ENCODE peak calls at places on chromosomes 2 and 18, in seven cellular contexts. B, R, M, J, W, K and Y are unnamed samples. For H3K4me1, the result is how much of the 10 kb centered on the place peaks cover.

GRCh38 chr2:161710131-161710915 is 86.1 kb downstream of the SLC4A10 start:
- DNase-seq in B (no peak), R (peak), M (no peak), J (no peak), W (no peak), K (no peak), Y (no peak)

GRCh38 chr2:26627350-26628105 is 13.6 kb downstream of the CIB4 start:
- DNase-seq in B (no peak), R (no peak), M (no peak), J (no peak), W (no peak), K (no peak), Y (no peak)

GRCh38 chr2:230326453-230327417 is at the start of gene SP140L:
- DNase-seq in B (peak), R (peak), M (no peak), J (peak), W (peak), K (peak), Y (peak)

GRCh38 chr2:62071126-62071598 is 124.8 kb upstream of the B3GNT2 start:
- DNase-seq in B (no peak), R (peak), M (no peak), J (no peak), W (no peak), K (no peak), Y (no peak)

GRCh38 chr18:13376841-13377351 is 158.3 kb downstream of the LDLRAD4 start:
- DNase-seq in B (no peak), R (no peak), M (no peak), J (no peak), W (no peak), K (peak), Y (peak)

GRCh38 chr2:170929686-170930050 is 615 bp downstream of the GORASP2 start:
- DNase-seq in B (peak), R (peak), M (peak), J (peak), W (peak), K (no peak), Y (peak)

GRCh38 chr2:28702887-28703286 is 48.7 kb upstream of the PPP1CB start:
- DNase-seq in B (no peak), R (no peak), M (no peak), J (no peak), W (no peak), K (no peak), Y (no peak)

GRCh38 chr2:29051730-29052129 is 22.6 kb downstream of the PCARE start:
- DNase-seq in B (no peak), R (no peak), M (no peak), J (no peak), W (no peak), K (no peak), Y (no peak)

GRCh38 chr18:22149710-22150109 is 19.7 kb upstream of the GATA6 start:
- DNase-seq in B (no peak), R (no peak), M (no peak), J (no peak), W (no peak), K (no peak), Y (no peak)

GRCh38 chr2:32772623-32773221 is 144.9 kb downstream of the TTC27 start:
- DNase-seq in B (no peak), R (peak), M (peak), J (peak), W (no peak), K (no peak), Y (no peak)

DNA sequence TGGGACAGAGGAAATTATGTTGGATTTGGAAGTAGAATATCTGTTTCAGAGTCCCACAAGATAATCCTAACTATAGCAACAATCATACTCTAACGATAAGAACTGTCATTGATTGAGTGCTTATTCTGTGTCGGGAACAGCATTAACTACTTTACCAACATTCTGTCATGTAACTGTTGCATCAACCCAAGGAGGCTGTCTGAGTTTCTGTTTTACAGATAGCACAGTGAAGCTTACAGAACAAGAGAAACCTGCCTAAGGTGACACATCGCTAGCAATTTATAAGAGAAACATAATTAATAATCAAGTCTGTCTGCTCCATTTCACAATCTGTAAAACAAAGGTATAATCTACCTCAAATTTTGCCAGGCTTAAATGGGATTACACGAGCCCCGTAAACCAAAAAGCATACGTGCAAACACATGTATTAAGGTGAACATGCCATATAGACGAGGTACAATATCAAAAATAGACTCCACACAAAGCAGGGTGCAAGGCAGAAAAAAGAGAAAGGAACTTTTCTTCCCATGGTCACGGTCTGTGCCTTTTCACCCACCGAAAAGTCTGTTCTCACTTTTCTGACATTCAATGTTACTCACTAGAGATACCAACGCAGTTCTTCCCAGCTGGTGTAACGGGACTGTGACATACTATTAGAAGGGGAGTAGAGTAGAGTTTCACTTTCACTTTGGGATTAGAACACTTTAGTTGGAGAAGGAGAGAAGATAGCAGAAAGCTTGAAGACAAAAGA is 37.2 kb upstream of the SLC8A1 start:
- DNase-seq in B (no peak), R (peak), M (no peak), J (no peak), W (no peak), K (no peak), Y (no peak)
- H3K4me1 ChIP-seq in B (under half), R (under half), M (under half), J (under half), W (under half), K (under half), Y (under half)

GRCh38 chr2:52340185-52340584 is 1308.3 kb upstream of the NRXN1 start:
- DNase-seq in B (no peak), R (no peak), M (no peak), J (peak), W (no peak), K (no peak), Y (no peak)
- H3K4me1 ChIP-seq in B (under half), R (under half), M (under half), J (under half), W (under half), K (under half), Y (under half)

GRCh38 chr2:218128781-218129478 is 3.1 kb downstream of the CXCR2 start:
- DNase-seq in B (no peak), R (no peak), M (no peak), J (no peak), W (no peak), K (no peak), Y (no peak)
- H3K4me1 ChIP-seq in B (under half), R (under half), M (under half), J (under half), W (under half), K (under half), Y (under half)

GRCh38 chr2:231612199-231613053 is 19.8 kb downstream of the TEX44 start:
- DNase-seq in B (peak), R (peak), M (peak), J (peak), W (peak), K (peak), Y (peak)

GRCh38 chr2:231614559-231615057 is 21.9 kb downstream of the TEX44 start:
- DNase-seq in B (peak), R (no peak), M (no peak), J (no peak), W (peak), K (no peak), Y (no peak)

GRCh38 chr2:231613054-231613654 is 20.5 kb downstream of the TEX44 start:
- DNase-seq in B (no peak), R (peak), M (peak), J (no peak), W (peak), K (no peak), Y (peak)

GRCh38 chr2:231615058-231615671 is 22.5 kb downstream of the TEX44 start:
- DNase-seq in B (no peak), R (no peak), M (no peak), J (peak), W (peak), K (no peak), Y (peak)

GRCh38 chr2:231613655-231614558 is 21.2 kb downstream of the TEX44 start:
- DNase-seq in B (peak), R (peak), M (peak), J (peak), W (peak), K (peak), Y (peak)
- H3K4me1 ChIP-seq in B (under half), R (under half), M (under half), J (under half), W (under half), K (under half), Y (under half)

GRCh38 chr2:231710751-231711676 is 2.7 kb downstream of the PTMA start:
- DNase-seq in B (peak), R (peak), M (no peak), J (peak), W (peak), K (no peak), Y (peak)
- H3K4me1 ChIP-seq in B (under half), R (under half), M (under half), J (under half), W (under half), K (half or more), Y (under half)

DNA sequence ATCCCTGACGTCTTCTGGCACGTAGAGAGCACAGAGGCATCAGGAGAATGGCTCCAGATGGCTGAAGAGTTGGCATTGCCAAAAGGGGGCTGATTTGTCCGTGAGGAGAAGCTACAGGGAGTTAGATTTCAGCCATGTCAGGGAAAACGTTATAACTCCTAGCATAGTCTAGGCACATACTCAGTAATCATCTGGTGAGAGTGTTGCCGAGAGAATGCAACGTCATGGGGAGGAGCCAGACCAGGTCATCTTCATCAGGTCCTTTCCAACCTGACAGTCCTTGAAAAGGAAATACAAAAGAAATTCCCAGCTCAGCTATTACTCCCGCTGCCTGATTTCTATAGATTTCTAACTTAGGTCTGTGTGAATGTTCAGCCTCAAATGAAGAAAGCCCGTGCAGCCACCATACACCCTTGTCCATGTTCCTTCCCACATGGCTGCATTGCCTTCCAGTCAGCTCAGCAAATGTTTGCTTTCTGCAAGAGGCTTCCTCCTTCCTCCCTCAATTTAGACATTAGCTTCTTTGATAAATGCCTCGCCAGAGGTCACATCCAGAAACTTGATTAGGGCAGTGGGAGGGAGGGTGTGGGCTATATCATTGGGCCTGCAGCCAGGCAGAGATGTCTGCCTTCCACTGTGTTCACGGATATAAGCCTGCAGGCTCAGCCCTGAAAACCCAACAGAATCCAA is 93.0 kb downstream of the STPG4 start:
- DNase-seq in B (no peak), R (no peak), M (no peak), J (no peak), W (no peak), K (no peak), Y (no peak)
- H3K4me1 ChIP-seq in B (half or more), R (half or more), M (under half), J (under half), W (under half), K (half or more), Y (under half)

GRCh38 chr2:69621440-69621839 is 22.1 kb downstream of the AAK1 start:
- DNase-seq in B (no peak), R (no peak), M (no peak), J (no peak), W (no peak), K (no peak), Y (no peak)
- H3K4me1 ChIP-seq in B (half or more), R (under half), M (under half), J (under half), W (under half), K (under half), Y (under half)

GRCh38 chr2:232857158-232857563 is 12.9 kb upstream of the SNORC start:
- DNase-seq in B (no peak), R (peak), M (no peak), J (peak), W (no peak), K (no peak), Y (no peak)
- H3K4me1 ChIP-seq in B (under half), R (under half), M (under half), J (under half), W (under half), K (under half), Y (under half)

DNA sequence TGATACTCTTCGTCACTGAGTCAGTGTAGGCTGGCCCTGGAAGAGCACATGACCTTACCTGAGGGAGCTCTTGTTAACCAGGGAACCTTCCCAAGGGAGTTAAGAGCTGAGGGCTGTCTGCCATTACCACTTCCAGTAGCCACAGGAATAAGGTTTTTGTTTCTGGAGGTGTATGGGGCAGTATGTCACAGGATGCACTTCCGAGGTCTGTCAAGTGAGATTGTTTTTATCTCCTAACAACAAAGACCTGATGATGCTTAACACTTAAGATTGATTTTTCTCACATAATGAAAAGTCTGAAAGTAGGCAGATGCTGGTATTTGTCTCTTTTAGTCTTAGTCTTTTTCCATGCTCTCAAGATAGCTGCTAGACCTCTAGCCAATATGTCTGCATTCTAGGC is 41.8 kb downstream of the PSMA8 start:
- DNase-seq in B (no peak), R (no peak), M (no peak), J (no peak), W (no peak), K (no peak), Y (no peak)
- H3K4me1 ChIP-seq in B (under half), R (under half), M (under half), J (under half), W (under half), K (under half), Y (under half)